ENCODE peak calls at places on chromosomes 2 and 18, in ten cellular contexts. Y, C, O, E, Z, M, W, N, V and D are unnamed samples.

GRCh38 chr2:96260404-96261260 is 5.2 kb downstream of the TMEM127 start:
- DNase-seq in M (peak; percentile 91), E (no peak), N (peak; percentile 94), Y (peak; percentile 95), V (peak; percentile 85), W (peak; percentile 92), C (peak; percentile 66), Z (peak; percentile 80), O (peak; percentile 64), D (peak; percentile 72)

GRCh38 chr18:12079504-12080237 is 14.0 kb upstream of the ANKRD62 start:
- DNase-seq in N (peak; percentile 91), M (no peak), Y (no peak), C (no peak), O (no peak), V (no peak), Z (no peak), E (no peak), W (peak; percentile 30), D (peak; percentile 60)

GRCh38 chr2:201675454-201675853 is 23.0 kb downstream of the MPP4 start:
- DNase-seq in Y (no peak), V (no peak), N (no peak), M (no peak), E (no peak), Z (no peak), C (no peak), O (no peak), W (no peak), D (no peak)

GRCh38 chr2:220628252-220628651 is 943.9 kb downstream of the EPHA4 start:
- DNase-seq in V (no peak), C (no peak), O (no peak), N (no peak), E (no peak), Z (no peak), M (no peak), W (no peak), Y (no peak), D (no peak)

GRCh38 chr2:119316066-119316465 is 50.6 kb downstream of the C2orf76 start:
- DNase-seq in V (no peak), E (no peak), W (no peak), Z (no peak), N (no peak), M (no peak), C (no peak), O (no peak), Y (no peak), D (no peak)

GRCh38 chr2:106158871-106159270 is 35.2 kb downstream of the UXS1 start:
- DNase-seq in N (no peak), V (no peak), Y (no peak), Z (no peak), M (no peak), E (no peak), C (no peak), O (no peak), W (no peak), D (no peak)

GRCh38 chr18:8779251-8779650 is 73.9 kb downstream of the MTCL1 start:
- DNase-seq in Z (no peak), Y (no peak), O (no peak), M (no peak), W (no peak), C (no peak), N (no peak), E (no peak), V (no peak), D (peak; percentile 89)

GRCh38 chr2:226308981-226309380 is 490.6 kb downstream of the IRS1 start:
- DNase-seq in O (peak; percentile 25), E (no peak), C (no peak), Z (no peak), M (no peak), W (peak; percentile 76), V (no peak), Y (no peak), N (no peak), D (no peak)

GRCh38 chr18:9869713-9870430 is 15.9 kb upstream of the TXNDC2 start:
- DNase-seq in W (peak; percentile 64), V (peak; percentile 43), Z (no peak), C (no peak), M (no peak), E (no peak), Y (peak; percentile 59), O (no peak), N (peak; percentile 31), D (no peak)

GRCh38 chr2:159891917-159892691 is 94.1 kb upstream of the CD302 start:
- DNase-seq in C (no peak), O (no peak), V (peak; percentile 28), Z (no peak), Y (no peak), N (peak; percentile 36), W (peak; percentile 78), E (no peak), M (no peak), D (no peak)

GRCh38 chr2:158464426-158465281 is 7.9 kb downstream of the PKP4 start:
- DNase-seq in W (peak; percentile 16), C (no peak), N (peak; percentile 16), O (no peak), M (no peak), E (no peak), Y (no peak), Z (no peak), V (peak; percentile 56), D (no peak)

GRCh38 chr2:205682239-205683021 is at the start of gene NRP2:
- DNase-seq in O (peak; percentile 84), W (peak; percentile 89), N (peak; percentile 93), Z (peak; percentile 79), M (peak; percentile 58), Y (peak; percentile 74), V (peak; percentile 58), C (peak; percentile 79), E (peak; percentile 86), D (peak; percentile 83)

GRCh38 chr2:48395658-48396057 is 134.3 kb upstream of the STON1 start:
- DNase-seq in Z (no peak), C (no peak), E (no peak), W (no peak), M (no peak), V (no peak), N (no peak), Y (no peak), O (no peak), D (no peak)

GRCh38 chr18:58603365-58604067 is 25.4 kb downstream of the ALPK2 start:
- DNase-seq in N (no peak), C (no peak), W (peak; percentile 36), V (no peak), Y (no peak), O (no peak), E (no peak), Z (no peak), M (no peak), D (no peak)

GRCh38 chr2:217839750-217840107 is 163.1 kb downstream of the TNS1 start:
- DNase-seq in W (no peak), N (no peak), C (no peak), Z (no peak), V (no peak), O (no peak), Y (no peak), E (no peak), M (no peak), D (no peak)
- H3K27ac ChIP-seq in W (no peak overlapping the region), N (no peak overlapping the region), C (peak overlapping the region; percentile 30), Z (peak overlapping the region; percentile 94), V (no peak overlapping the region), O (peak overlapping the region; percentile 90), Y (no peak overlapping the region), E (peak overlapping the region; percentile 93), M (peak overlapping the region; percentile 99), D (no peak overlapping the region)

GRCh38 chr2:144331652-144332355 is 188.1 kb downstream of the ZEB2 start:
- DNase-seq in O (no peak), C (peak; percentile 35), Z (no peak), V (peak; percentile 23), N (peak; percentile 76), E (peak; percentile 36), M (peak; percentile 44), Y (no peak), W (no peak), D (peak; percentile 75)
- TF ChIP-seq POLR2A in O (no peak), C (no peak), Z (no peak), V (peak; percentile 82), N (no peak), E (no peak), M (no peak), Y (peak; percentile 31), W (no peak), D (no peak)

GRCh38 chr18:61894751-61895524 is 2.1 kb upstream of the RNF152 start:
- DNase-seq in V (peak; percentile 1), M (no peak), Z (peak; percentile 35), N (no peak), C (peak; percentile 12), Y (no peak), O (no peak), W (no peak), E (no peak), D (peak; percentile 28)

GRCh38 chr18:61891874-61892273 is 933 bp downstream of the RNF152 start:
- DNase-seq in O (no peak), C (no peak), E (no peak), Z (no peak), Y (no peak), W (no peak), V (no peak), N (peak; percentile 15), M (no peak), D (no peak)

GRCh38 chr18:61892683-61893303 is at the start of gene RNF152:
- DNase-seq in E (no peak), Z (no peak), V (peak; percentile 0), N (peak; percentile 71), M (no peak), W (peak; percentile 25), Y (peak; percentile 31), O (peak; percentile 43), C (peak; percentile 28), D (peak; percentile 55)

GRCh38 chr18:61893971-61894750 is 1.4 kb upstream of the RNF152 start:
- DNase-seq in Z (peak; percentile 77), M (peak; percentile 61), N (peak; percentile 82), C (peak; percentile 91), W (peak; percentile 64), O (peak; percentile 89), Y (peak; percentile 87), V (peak; percentile 36), E (peak; percentile 64), D (peak; percentile 85)

GRCh38 chr18:61893304-61893970 is 630 bp upstream of the RNF152 start:
- DNase-seq in C (peak; percentile 63), M (no peak), W (peak; percentile 61), O (peak; percentile 66), V (peak; percentile 13), Y (peak; percentile 38), N (peak; percentile 68), Z (no peak), E (no peak), D (peak; percentile 69)
- TF ChIP-seq CTCF in C (no peak), M (no peak), W (peak; percentile 33), O (no peak), V (no peak), Y (peak; percentile 10), N (peak; percentile 8), Z (no peak), E (no peak), D (no peak)

DNA sequence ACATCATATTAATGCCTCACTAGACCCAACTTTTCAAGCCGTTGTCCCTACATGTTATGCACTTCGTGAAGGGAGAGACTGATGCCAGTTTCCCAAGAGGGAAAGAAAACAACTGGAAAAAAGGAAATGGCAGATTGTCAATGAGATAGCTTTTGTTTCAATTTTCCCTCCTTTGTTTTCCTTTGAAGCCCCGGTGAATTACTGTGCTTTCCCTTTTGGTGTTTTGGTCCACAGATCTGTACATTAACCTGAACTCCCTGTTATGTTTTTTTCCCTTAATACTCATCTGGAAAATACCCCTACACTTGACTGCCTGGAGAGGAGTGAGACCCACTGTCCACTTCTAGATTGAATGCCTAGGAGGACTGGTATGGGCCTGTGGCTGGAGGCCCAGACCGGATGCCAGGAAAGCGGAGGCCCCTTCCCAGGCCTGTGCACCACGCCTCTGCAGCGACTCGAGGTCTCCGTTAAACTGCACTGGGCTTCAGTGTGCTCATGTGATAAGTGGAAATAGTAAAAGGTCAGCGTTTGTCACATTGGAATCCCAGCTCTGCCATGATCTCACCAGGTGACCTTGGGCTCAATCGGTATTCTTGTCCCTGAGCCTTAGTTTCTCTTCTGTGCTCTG is 106.4 kb downstream of the GATA6 start:
- DNase-seq in C (no peak), E (no peak), N (peak; percentile 83), Z (no peak), Y (no peak), W (no peak), O (no peak), M (no peak), V (no peak), D (no peak)
- H3K27ac ChIP-seq in C (no peak overlapping the region), E (no peak overlapping the region), N (no peak overlapping the region), Z (no peak overlapping the region), Y (no peak overlapping the region), W (no peak overlapping the region), O (peak overlapping the region; percentile 95), M (no peak overlapping the region), V (no peak overlapping the region), D (no peak overlapping the region)